ENCODE peak calls at places on chromosomes 13 and 19, in seven cellular contexts. One of them, this sample, is unnamed.

GRCh38 chr19:42052241-42052863 is 17.7 kb downstream of the GRIK5 start:
- DNase-seq in T47D: no peak
- DNase-seq in occipital lobe: no peak
- DNase-seq in stimulated activated CD8-positive, alpha-beta memory T cell treated with anti-CD3 and anti-CD28 coated beads, Interleukin-15, amount 100 ng/mL, for 4 hours: no peak
- DNase-seq in stimulated activated naive CD4-positive, alpha-beta T cell: no peak
- DNase-seq in stimulated activated CD4-positive, alpha-beta T cell treated with anti-CD3 and anti-CD28 coated beads, Interleukin-15, amount 100 ng/mL, for 24 hours: no peak
- DNase-seq in GM04504: no peak
- DNase-seq in this sample: no peak

GRCh38 chr19:40552848-40553247 is 23.8 kb upstream of the SHKBP1 start:
- DNase-seq in T47D: no peak
- DNase-seq in occipital lobe: no peak
- DNase-seq in stimulated activated CD8-positive, alpha-beta memory T cell treated with anti-CD3 and anti-CD28 coated beads, Interleukin-15, amount 100 ng/mL, for 4 hours: no peak
- DNase-seq in stimulated activated naive CD4-positive, alpha-beta T cell: no peak
- DNase-seq in stimulated activated CD4-positive, alpha-beta T cell treated with anti-CD3 and anti-CD28 coated beads, Interleukin-15, amount 100 ng/mL, for 24 hours: no peak
- DNase-seq in GM04504: no peak
- DNase-seq in this sample: no peak

GRCh38 chr19:1685046-1685445 is 32.6 kb upstream of the TCF3 start:
- DNase-seq in T47D: no peak
- DNase-seq in occipital lobe: no peak
- DNase-seq in stimulated activated CD8-positive, alpha-beta memory T cell treated with anti-CD3 and anti-CD28 coated beads, Interleukin-15, amount 100 ng/mL, for 4 hours: no peak
- DNase-seq in stimulated activated naive CD4-positive, alpha-beta T cell: no peak
- DNase-seq in stimulated activated CD4-positive, alpha-beta T cell treated with anti-CD3 and anti-CD28 coated beads, Interleukin-15, amount 100 ng/mL, for 24 hours: no peak
- DNase-seq in GM04504: no peak
- DNase-seq in this sample: no peak

GRCh38 chr13:73995752-73996151 is 138.5 kb downstream of the KLF12 start:
- DNase-seq in T47D: no peak
- DNase-seq in occipital lobe: no peak
- DNase-seq in stimulated activated CD8-positive, alpha-beta memory T cell treated with anti-CD3 and anti-CD28 coated beads, Interleukin-15, amount 100 ng/mL, for 4 hours: no peak
- DNase-seq in stimulated activated naive CD4-positive, alpha-beta T cell: no peak
- DNase-seq in stimulated activated CD4-positive, alpha-beta T cell treated with anti-CD3 and anti-CD28 coated beads, Interleukin-15, amount 100 ng/mL, for 24 hours: no peak
- DNase-seq in GM04504: no peak
- DNase-seq in this sample: no peak

GRCh38 chr13:114237415-114238112 is 2.9 kb downstream of the CDC16 start:
- DNase-seq in T47D: no peak
- DNase-seq in occipital lobe: no peak
- DNase-seq in stimulated activated CD8-positive, alpha-beta memory T cell treated with anti-CD3 and anti-CD28 coated beads, Interleukin-15, amount 100 ng/mL, for 4 hours: no peak
- DNase-seq in stimulated activated naive CD4-positive, alpha-beta T cell: no peak
- DNase-seq in stimulated activated CD4-positive, alpha-beta T cell treated with anti-CD3 and anti-CD28 coated beads, Interleukin-15, amount 100 ng/mL, for 24 hours: no peak
- DNase-seq in GM04504: no peak
- DNase-seq in this sample: no peak

GRCh38 chr13:46663216-46663615 is 110.2 kb downstream of the LRCH1 start:
- DNase-seq in T47D: no peak
- DNase-seq in occipital lobe: no peak
- DNase-seq in stimulated activated CD8-positive, alpha-beta memory T cell treated with anti-CD3 and anti-CD28 coated beads, Interleukin-15, amount 100 ng/mL, for 4 hours: no peak
- DNase-seq in stimulated activated naive CD4-positive, alpha-beta T cell: no peak
- DNase-seq in stimulated activated CD4-positive, alpha-beta T cell treated with anti-CD3 and anti-CD28 coated beads, Interleukin-15, amount 100 ng/mL, for 24 hours: no peak
- DNase-seq in GM04504: no peak
- DNase-seq in this sample: no peak

GRCh38 chr19:55492362-55492944 is 4.2 kb downstream of the SSC5D start:
- DNase-seq in T47D: no peak
- DNase-seq in occipital lobe: no peak
- DNase-seq in stimulated activated CD8-positive, alpha-beta memory T cell treated with anti-CD3 and anti-CD28 coated beads, Interleukin-15, amount 100 ng/mL, for 4 hours: no peak
- DNase-seq in stimulated activated naive CD4-positive, alpha-beta T cell: no peak
- DNase-seq in stimulated activated CD4-positive, alpha-beta T cell treated with anti-CD3 and anti-CD28 coated beads, Interleukin-15, amount 100 ng/mL, for 24 hours: no peak
- DNase-seq in GM04504: no peak
- DNase-seq in this sample: no peak

GRCh38 chr19:13681509-13681908 is 82.8 kb upstream of the MRI1 start:
- DNase-seq in T47D: no peak
- DNase-seq in occipital lobe: no peak
- DNase-seq in stimulated activated CD8-positive, alpha-beta memory T cell treated with anti-CD3 and anti-CD28 coated beads, Interleukin-15, amount 100 ng/mL, for 4 hours: no peak
- DNase-seq in stimulated activated naive CD4-positive, alpha-beta T cell: no peak
- DNase-seq in stimulated activated CD4-positive, alpha-beta T cell treated with anti-CD3 and anti-CD28 coated beads, Interleukin-15, amount 100 ng/mL, for 24 hours: no peak
- DNase-seq in GM04504: no peak
- DNase-seq in this sample: no peak

GRCh38 chr13:26855071-26855470 is 94.5 kb upstream of the GPR12 start:
- DNase-seq in T47D: no peak
- DNase-seq in occipital lobe: peak
- DNase-seq in stimulated activated CD8-positive, alpha-beta memory T cell treated with anti-CD3 and anti-CD28 coated beads, Interleukin-15, amount 100 ng/mL, for 4 hours: no peak
- DNase-seq in stimulated activated naive CD4-positive, alpha-beta T cell: no peak
- DNase-seq in stimulated activated CD4-positive, alpha-beta T cell treated with anti-CD3 and anti-CD28 coated beads, Interleukin-15, amount 100 ng/mL, for 24 hours: no peak
- DNase-seq in GM04504: no peak
- DNase-seq in this sample: no peak

GRCh38 chr13:74730556-74731331 is 596.5 kb upstream of the KLF12 start:
- DNase-seq in T47D: no peak
- DNase-seq in occipital lobe: no peak
- DNase-seq in stimulated activated CD8-positive, alpha-beta memory T cell treated with anti-CD3 and anti-CD28 coated beads, Interleukin-15, amount 100 ng/mL, for 4 hours: no peak
- DNase-seq in stimulated activated naive CD4-positive, alpha-beta T cell: no peak
- DNase-seq in stimulated activated CD4-positive, alpha-beta T cell treated with anti-CD3 and anti-CD28 coated beads, Interleukin-15, amount 100 ng/mL, for 24 hours: no peak
- DNase-seq in GM04504: no peak
- DNase-seq in this sample: no peak

GRCh38 chr13:51838235-51838846 is 6.6 kb downstream of the TMEM272 start:
- DNase-seq in T47D: no peak
- DNase-seq in occipital lobe: no peak
- DNase-seq in stimulated activated CD8-positive, alpha-beta memory T cell treated with anti-CD3 and anti-CD28 coated beads, Interleukin-15, amount 100 ng/mL, for 4 hours: no peak
- DNase-seq in stimulated activated naive CD4-positive, alpha-beta T cell: no peak
- DNase-seq in stimulated activated CD4-positive, alpha-beta T cell treated with anti-CD3 and anti-CD28 coated beads, Interleukin-15, amount 100 ng/mL, for 24 hours: no peak
- DNase-seq in GM04504: peak
- DNase-seq in this sample: no peak

GRCh38 chr19:3982701-3983541 is 2.3 kb downstream of the EEF2 start:
- DNase-seq in T47D: no peak
- DNase-seq in occipital lobe: no peak
- DNase-seq in stimulated activated CD8-positive, alpha-beta memory T cell treated with anti-CD3 and anti-CD28 coated beads, Interleukin-15, amount 100 ng/mL, for 4 hours: no peak
- DNase-seq in stimulated activated naive CD4-positive, alpha-beta T cell: no peak
- DNase-seq in stimulated activated CD4-positive, alpha-beta T cell treated with anti-CD3 and anti-CD28 coated beads, Interleukin-15, amount 100 ng/mL, for 24 hours: peak
- DNase-seq in GM04504: no peak
- DNase-seq in this sample: no peak

GRCh38 chr19:36674201-36674600 is 7.6 kb upstream of the ZNF461 start:
- DNase-seq in T47D: no peak
- DNase-seq in occipital lobe: no peak
- DNase-seq in stimulated activated CD8-positive, alpha-beta memory T cell treated with anti-CD3 and anti-CD28 coated beads, Interleukin-15, amount 100 ng/mL, for 4 hours: no peak
- DNase-seq in stimulated activated naive CD4-positive, alpha-beta T cell: no peak
- DNase-seq in stimulated activated CD4-positive, alpha-beta T cell treated with anti-CD3 and anti-CD28 coated beads, Interleukin-15, amount 100 ng/mL, for 24 hours: no peak
- DNase-seq in GM04504: no peak
- DNase-seq in this sample: no peak

GRCh38 chr19:34480491-34480890 is 1.1 kb upstream of the WTIP start:
- DNase-seq in T47D: no peak
- DNase-seq in occipital lobe: no peak
- DNase-seq in stimulated activated CD8-positive, alpha-beta memory T cell treated with anti-CD3 and anti-CD28 coated beads, Interleukin-15, amount 100 ng/mL, for 4 hours: no peak
- DNase-seq in stimulated activated naive CD4-positive, alpha-beta T cell: no peak
- DNase-seq in stimulated activated CD4-positive, alpha-beta T cell treated with anti-CD3 and anti-CD28 coated beads, Interleukin-15, amount 100 ng/mL, for 24 hours: no peak
- DNase-seq in GM04504: no peak
- DNase-seq in this sample: no peak

GRCh38 chr13:91346848-91347211 is 657 bp upstream of the MIR17HG start:
- DNase-seq in T47D: peak
- DNase-seq in occipital lobe: no peak
- DNase-seq in stimulated activated CD8-positive, alpha-beta memory T cell treated with anti-CD3 and anti-CD28 coated beads, Interleukin-15, amount 100 ng/mL, for 4 hours: peak
- DNase-seq in stimulated activated naive CD4-positive, alpha-beta T cell: peak
- DNase-seq in stimulated activated CD4-positive, alpha-beta T cell treated with anti-CD3 and anti-CD28 coated beads, Interleukin-15, amount 100 ng/mL, for 24 hours: peak
- DNase-seq in GM04504: no peak
- DNase-seq in this sample: no peak

GRCh38 chr13:44191504-44192171 is 182.0 kb upstream of the SERP2 start:
- DNase-seq in T47D: peak
- DNase-seq in occipital lobe: peak
- DNase-seq in stimulated activated CD8-positive, alpha-beta memory T cell treated with anti-CD3 and anti-CD28 coated beads, Interleukin-15, amount 100 ng/mL, for 4 hours: no peak
- DNase-seq in stimulated activated naive CD4-positive, alpha-beta T cell: peak
- DNase-seq in stimulated activated CD4-positive, alpha-beta T cell treated with anti-CD3 and anti-CD28 coated beads, Interleukin-15, amount 100 ng/mL, for 24 hours: peak
- DNase-seq in GM04504: peak
- DNase-seq in this sample: peak

GRCh38 chr13:113786262-113786841 is 27.3 kb downstream of the TMEM255B start:
- DNase-seq in T47D: no peak
- DNase-seq in occipital lobe: no peak
- DNase-seq in stimulated activated CD8-positive, alpha-beta memory T cell treated with anti-CD3 and anti-CD28 coated beads, Interleukin-15, amount 100 ng/mL, for 4 hours: no peak
- DNase-seq in stimulated activated naive CD4-positive, alpha-beta T cell: no peak
- DNase-seq in stimulated activated CD4-positive, alpha-beta T cell treated with anti-CD3 and anti-CD28 coated beads, Interleukin-15, amount 100 ng/mL, for 24 hours: no peak
- DNase-seq in GM04504: no peak
- DNase-seq in this sample: no peak

GRCh38 chr13:94595006-94595942 is 678 bp downstream of the TGDS start:
- DNase-seq in T47D: peak
- DNase-seq in occipital lobe: no peak
- DNase-seq in stimulated activated CD8-positive, alpha-beta memory T cell treated with anti-CD3 and anti-CD28 coated beads, Interleukin-15, amount 100 ng/mL, for 4 hours: no peak
- DNase-seq in stimulated activated naive CD4-positive, alpha-beta T cell: no peak
- DNase-seq in stimulated activated CD4-positive, alpha-beta T cell treated with anti-CD3 and anti-CD28 coated beads, Interleukin-15, amount 100 ng/mL, for 24 hours: peak
- DNase-seq in GM04504: no peak
- DNase-seq in this sample: peak

GRCh38 chr13:19782049-19782726 is 557 bp downstream of the PSPC1 start:
- DNase-seq in T47D: no peak
- DNase-seq in occipital lobe: peak
- DNase-seq in stimulated activated CD8-positive, alpha-beta memory T cell treated with anti-CD3 and anti-CD28 coated beads, Interleukin-15, amount 100 ng/mL, for 4 hours: peak
- DNase-seq in stimulated activated naive CD4-positive, alpha-beta T cell: peak
- DNase-seq in stimulated activated CD4-positive, alpha-beta T cell treated with anti-CD3 and anti-CD28 coated beads, Interleukin-15, amount 100 ng/mL, for 24 hours: peak
- DNase-seq in GM04504: peak
- DNase-seq in this sample: peak

GRCh38 chr19:2303209-2303798 is 4.7 kb downstream of the LINGO3 start:
- DNase-seq in T47D: no peak
- DNase-seq in occipital lobe: no peak
- DNase-seq in stimulated activated CD8-positive, alpha-beta memory T cell treated with anti-CD3 and anti-CD28 coated beads, Interleukin-15, amount 100 ng/mL, for 4 hours: no peak
- DNase-seq in stimulated activated naive CD4-positive, alpha-beta T cell: no peak
- DNase-seq in stimulated activated CD4-positive, alpha-beta T cell treated with anti-CD3 and anti-CD28 coated beads, Interleukin-15, amount 100 ng/mL, for 24 hours: no peak
- DNase-seq in GM04504: no peak
- DNase-seq in this sample: no peak

GRCh38 chr13:52848455-52849190 is at the start of gene PCDH8:
- DNase-seq in T47D: no peak
- DNase-seq in occipital lobe: peak
- DNase-seq in stimulated activated CD8-positive, alpha-beta memory T cell treated with anti-CD3 and anti-CD28 coated beads, Interleukin-15, amount 100 ng/mL, for 4 hours: no peak
- DNase-seq in stimulated activated naive CD4-positive, alpha-beta T cell: no peak
- DNase-seq in stimulated activated CD4-positive, alpha-beta T cell treated with anti-CD3 and anti-CD28 coated beads, Interleukin-15, amount 100 ng/mL, for 24 hours: peak
- DNase-seq in GM04504: no peak
- DNase-seq in this sample: peak

GRCh38 chr13:30224732-30225131 is 82.6 kb downstream of the KATNAL1 start:
- DNase-seq in T47D: no peak
- DNase-seq in occipital lobe: no peak
- DNase-seq in stimulated activated CD8-positive, alpha-beta memory T cell treated with anti-CD3 and anti-CD28 coated beads, Interleukin-15, amount 100 ng/mL, for 4 hours: no peak
- DNase-seq in stimulated activated naive CD4-positive, alpha-beta T cell: no peak
- DNase-seq in stimulated activated CD4-positive, alpha-beta T cell treated with anti-CD3 and anti-CD28 coated beads, Interleukin-15, amount 100 ng/mL, for 24 hours: peak
- DNase-seq in GM04504: peak
- DNase-seq in this sample: no peak

GRCh38 chr19:4868286-4868834 is 893 bp upstream of the PLIN3 start:
- DNase-seq in T47D: no peak
- DNase-seq in occipital lobe: no peak
- DNase-seq in stimulated activated CD8-positive, alpha-beta memory T cell treated with anti-CD3 and anti-CD28 coated beads, Interleukin-15, amount 100 ng/mL, for 4 hours: no peak
- DNase-seq in stimulated activated naive CD4-positive, alpha-beta T cell: no peak
- DNase-seq in stimulated activated CD4-positive, alpha-beta T cell treated with anti-CD3 and anti-CD28 coated beads, Interleukin-15, amount 100 ng/mL, for 24 hours: no peak
- DNase-seq in GM04504: no peak
- DNase-seq in this sample: no peak

GRCh38 chr19:43290568-43291359 is 21.4 kb upstream of the PSG9 start:
- DNase-seq in T47D: no peak
- DNase-seq in occipital lobe: no peak
- DNase-seq in stimulated activated CD8-positive, alpha-beta memory T cell treated with anti-CD3 and anti-CD28 coated beads, Interleukin-15, amount 100 ng/mL, for 4 hours: no peak
- DNase-seq in stimulated activated naive CD4-positive, alpha-beta T cell: no peak
- DNase-seq in stimulated activated CD4-positive, alpha-beta T cell treated with anti-CD3 and anti-CD28 coated beads, Interleukin-15, amount 100 ng/mL, for 24 hours: peak
- DNase-seq in GM04504: no peak
- DNase-seq in this sample: peak

GRCh38 chr13:20197361-20197834 is 4.7 kb upstream of the GJB2 start:
- DNase-seq in T47D: peak
- DNase-seq in occipital lobe: no peak
- DNase-seq in stimulated activated CD8-positive, alpha-beta memory T cell treated with anti-CD3 and anti-CD28 coated beads, Interleukin-15, amount 100 ng/mL, for 4 hours: no peak
- DNase-seq in stimulated activated naive CD4-positive, alpha-beta T cell: no peak
- DNase-seq in stimulated activated CD4-positive, alpha-beta T cell treated with anti-CD3 and anti-CD28 coated beads, Interleukin-15, amount 100 ng/mL, for 24 hours: peak
- DNase-seq in GM04504: peak
- DNase-seq in this sample: no peak